ENCODE peak calls at places on chromosomes 11 and 22, in five cellular contexts. M is ovary, B is stomach, C is A549, S is transverse colon. U is an unnamed sample.
A peak's percentile ranks its signal among the peaks of the same experiment; 100 is the strongest.

GRCh38 chr11:11976476-11977187 is 31.8 kb downstream of the DKK3 start:
- DNase-seq in M (no peak), C (no peak), B (peak; percentile 66), S (peak; percentile 53), U (no peak)

GRCh38 chr11:107565219-107565937 is at the start of gene ALKBH8:
- DNase-seq in M (peak; percentile 74), B (peak; percentile 75), S (peak; percentile 81), C (peak; percentile 52), U (peak; percentile 94)

GRCh38 chr11:126538071-126538470 is 182.6 kb downstream of the ST3GAL4 start:
- DNase-seq in M (no peak), C (no peak), B (no peak), S (no peak), U (no peak)

GRCh38 chr11:77067776-77068460 is 1.1 kb downstream of the CAPN5 start:
- DNase-seq in S (peak; percentile 11), B (no peak), C (no peak), M (no peak), U (no peak)

GRCh38 chr11:126355324-126355925 is at the start of gene ST3GAL4:
- DNase-seq in M (peak; percentile 93), S (peak; percentile 72), B (peak; percentile 65), C (peak; percentile 74), U (no peak)

GRCh38 chr11:103939694-103940093 is 96.7 kb upstream of the DDI1 start:
- DNase-seq in B (no peak), M (no peak), C (no peak), S (no peak), U (no peak)

GRCh38 chr11:121614661-121615240 is 162.0 kb upstream of the SORL1-AS1 start:
- DNase-seq in S (no peak), M (no peak), C (no peak), B (no peak), U (no peak)

GRCh38 chr11:68009391-68010000 is 631 bp upstream of the ALDH3B1 start:
- DNase-seq in B (no peak), S (no peak), C (no peak), M (no peak), U (no peak)

GRCh38 chr11:60711316-60711715 is 11.9 kb downstream of the MS4A8 start:
- DNase-seq in C (no peak), B (no peak), M (no peak), S (no peak), U (no peak)

GRCh38 chr11:125591659-125592304 is 870 bp upstream of the STT3A start:
- DNase-seq in M (peak; percentile 68), C (peak; percentile 10), B (peak; percentile 37), S (peak; percentile 37), U (no peak)

GRCh38 chr11:12465332-12465731 is 88.0 kb downstream of the PARVA start:
- DNase-seq in S (no peak), C (no peak), M (no peak), B (no peak), U (no peak)

GRCh38 chr11:33829430-33830141 is 55.3 kb upstream of the FBXO3 start:
- DNase-seq in C (peak; percentile 81), S (peak; percentile 55), B (peak; percentile 67), M (peak; percentile 66), U (no peak)

GRCh38 chr11:84720706-84721402 is 906.3 kb downstream of the DLG2 start:
- DNase-seq in C (no peak), S (peak; percentile 12), B (no peak), M (peak; percentile 45), U (no peak)

GRCh38 chr11:131819845-131820244 is 449.4 kb downstream of the NTM start:
- DNase-seq in C (no peak), B (no peak), M (no peak), S (no peak), U (no peak)

GRCh38 chr11:17405232-17406005 is 17.0 kb upstream of the KCNJ11 start:
- DNase-seq in B (peak; percentile 91), S (peak; percentile 68), M (peak; percentile 56), C (peak; percentile 47), U (no peak)

GRCh38 chr11:36433896-36434295 is 76.2 kb downstream of the TRAF6 start:
- DNase-seq in B (no peak), M (no peak), S (no peak), C (no peak), U (no peak)

GRCh38 chr11:91717169-91717568 is 507.4 kb upstream of the FAT3 start:
- DNase-seq in M (no peak), B (no peak), C (no peak), S (no peak), U (no peak)

GRCh38 chr11:61266602-61267001 is 25.6 kb downstream of the PGA5 start:
- DNase-seq in M (no peak), S (no peak), B (no peak), C (no peak), U (no peak)

GRCh38 chr22:43345761-43346261 is 2.6 kb upstream of the SCUBE1 start:
- DNase-seq in S (no peak), B (no peak), C (no peak), M (no peak), U (no peak)

GRCh38 chr22:39244496-39245129 is at the start of gene PDGFB:
- DNase-seq in C (no peak), S (peak; percentile 41), M (no peak), B (peak; percentile 61), U (no peak)

GRCh38 chr11:12808519-12808918 is 134.3 kb downstream of the TEAD1 start:
- DNase-seq in S (no peak), C (no peak), B (no peak), M (no peak), U (no peak)

GRCh38 chr11:78659326-78660319 is 85.0 kb upstream of the NARS2 start:
- DNase-seq in C (no peak), S (no peak), M (no peak), B (no peak), U (no peak)

GRCh38 chr11:29271616-29272015 is 745.2 kb downstream of the KCNA4 start:
- DNase-seq in M (no peak), B (no peak), S (no peak), C (no peak), U (no peak)

GRCh38 chr22:21020802-21021429 is 6.0 kb downstream of the P2RX6 start:
- DNase-seq in M (no peak), B (no peak), S (no peak), C (peak; percentile 51), U (no peak)

GRCh38 chr11:6646631-6647281 is 8.9 kb downstream of the DCHS1 start:
- DNase-seq in B (no peak), M (peak; percentile 40), C (no peak), S (no peak), U (no peak)

GRCh38 chr11:32231909-32232493 is 141.1 kb downstream of the RCN1 start:
- DNase-seq in B (no peak), S (no peak), C (peak; percentile 35), M (no peak), U (peak; percentile 60)

GRCh38 chr22:30212363-30212995 is 34.1 kb downstream of the LIF start:
- DNase-seq in M (no peak), S (peak; percentile 29), C (peak; percentile 81), B (peak; percentile 87), U (no peak)

GRCh38 chr11:15282754-15283153 is 168.0 kb downstream of the INSC start:
- DNase-seq in S (no peak), B (no peak), M (no peak), C (no peak), U (no peak)

GRCh38 chr11:125745979-125746378 is at the start of gene PATE1:
- DNase-seq in B (no peak), M (no peak), C (no peak), S (no peak), U (no peak)

GRCh38 chr11:72039108-72039850 is 40.6 kb downstream of the IL18BP start:
- DNase-seq in C (no peak), B (peak; percentile 73), S (peak; percentile 83), M (peak; percentile 71), U (no peak)

GRCh38 chr22:48749555-48750227 is 1078.0 kb downstream of the BRD1 start:
- DNase-seq in S (no peak), M (no peak), C (no peak), B (peak; percentile 24), U (peak; percentile 88)

GRCh38 chr11:14314127-14314526 is 44.9 kb downstream of the RRAS2 start:
- DNase-seq in B (no peak), C (no peak), M (no peak), S (no peak), U (no peak)

GRCh38 chr11:93123351-93123898 is 74.4 kb downstream of the SLC36A4 start:
- DNase-seq in C (no peak), S (peak; percentile 84), M (no peak), B (peak; percentile 86), U (no peak)

GRCh38 chr11:693887-694562 is 997 bp downstream of the DEAF1 start:
- DNase-seq in B (no peak), C (no peak), M (peak; percentile 66), S (peak; percentile 69), U (no peak)

GRCh38 chr22:41565403-41566054 is 4.7 kb downstream of the CSDC2 start:
- DNase-seq in B (no peak), S (peak; percentile 27), C (peak; percentile 71), M (peak; percentile 77), U (no peak)
- TF ChIP-seq EP300 in B (no peak), S (no peak), C (no peak), M (no peak), U (no peak)

DNA sequence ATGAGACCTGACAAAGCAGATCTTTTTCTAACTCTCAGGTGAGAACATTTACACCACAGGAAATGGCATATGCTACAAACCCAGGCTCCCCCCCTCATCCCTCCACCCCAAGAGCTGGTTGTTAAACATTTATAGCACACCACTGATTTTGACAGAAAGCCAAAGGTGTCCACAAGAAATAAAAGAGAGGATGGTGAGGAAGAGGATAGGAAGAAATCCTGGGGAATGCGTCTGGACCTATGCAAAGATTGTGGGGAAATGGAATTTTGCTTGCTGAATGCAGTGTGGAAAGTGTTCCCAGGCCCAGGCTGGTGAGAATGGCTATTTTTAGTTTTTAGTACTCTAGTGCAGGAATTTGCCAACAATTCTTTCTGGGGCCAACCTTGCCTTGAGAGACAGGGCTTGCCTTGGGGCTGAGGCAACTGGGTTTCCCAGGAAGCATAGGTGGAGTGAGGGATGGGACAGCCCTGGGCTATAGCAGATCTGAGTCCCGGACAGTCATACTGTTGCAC is 163.9 kb downstream of the ADAMTS15 start:
- DNase-seq in M (no peak), B (no peak), S (no peak), C (peak; percentile 28), U (no peak)
- H3K27ac ChIP-seq in M (no peak overlapping the region), B (no peak overlapping the region), S (no peak overlapping the region), C (peak overlapping the region; percentile 87), U (peak overlapping the region; percentile 7)

GRCh38 chr11:63912678-63913077 is 4.3 kb downstream of the RCOR2 start:
- DNase-seq in C (no peak), S (no peak), B (no peak), M (no peak), U (no peak)
- H3K4me1 ChIP-seq in C (peaks cover 17% of the 10 kb centered on the region), S (peaks cover 28% of the 10 kb centered on the region), B (peaks cover 25% of the 10 kb centered on the region), M (peaks cover 12% of the 10 kb centered on the region), U (peaks cover 58% of the 10 kb centered on the region)

DNA sequence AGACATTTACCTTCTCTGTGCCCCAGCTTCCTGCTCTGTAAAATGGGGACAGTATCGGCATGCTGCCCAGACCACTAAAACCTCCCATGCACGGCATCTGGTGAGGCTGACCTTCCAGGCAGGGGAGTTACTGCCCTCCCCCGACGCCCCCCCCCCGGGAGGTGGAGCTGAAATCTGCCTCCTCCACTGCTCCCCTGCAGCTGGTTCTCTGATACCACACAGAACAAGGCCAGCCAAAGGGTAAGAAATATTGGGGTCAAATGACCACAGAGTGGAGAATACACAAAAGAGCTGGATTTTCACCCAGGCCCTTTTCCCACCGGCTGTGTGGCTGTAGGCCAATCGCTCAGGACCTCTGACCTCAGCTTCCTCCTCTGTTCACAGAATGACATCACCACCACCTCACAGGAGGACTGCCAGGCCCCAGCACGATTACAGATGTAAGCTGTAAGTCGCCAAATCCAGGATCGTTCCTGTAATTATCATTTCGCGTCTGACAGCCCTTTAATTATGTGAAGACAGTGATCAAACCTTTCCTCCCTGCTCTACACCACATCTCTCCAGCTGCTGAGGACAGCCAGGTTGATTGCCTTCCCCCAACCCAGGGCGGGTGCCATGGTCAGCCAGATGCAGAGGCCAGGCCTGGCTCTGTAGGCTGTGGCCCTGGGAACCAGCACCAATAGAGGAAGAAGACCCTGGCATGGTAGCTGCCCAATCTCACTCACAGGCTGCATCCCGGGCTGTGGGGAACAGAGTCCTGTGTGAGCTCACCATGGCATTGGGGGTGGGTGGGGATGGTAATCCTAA is 35.7 kb upstream of the KLHL35 start:
- DNase-seq in C (no peak), S (peak; percentile 19), B (peak; percentile 33), M (peak; percentile 96), U (no peak)
- TF ChIP-seq EP300 in C (no peak), S (no peak), B (no peak), M (no peak), U (no peak)